ENCODE peak calls at places on chromosomes 11 and 22, in seven cellular contexts. One of them, this sample, is unnamed.

GRCh38 chr22:35918466-35918865 is 110.2 kb downstream of the RBFOX2 start:
- DNase-seq in fibroblast of lung: no peak
- DNase-seq in uterus: no peak
- DNase-seq in H1: no peak
- DNase-seq in cardiac muscle cell: peak
- DNase-seq in stomach: no peak
- DNase-seq in AG10803: peak
- DNase-seq in this sample: no peak

GRCh38 chr11:111635706-111636045 is 33.4 kb downstream of the SIK2 start:
- DNase-seq in H1: no peak
- DNase-seq in uterus: peak
- DNase-seq in fibroblast of lung: peak
- DNase-seq in AG10803: peak
- DNase-seq in stomach: no peak
- DNase-seq in cardiac muscle cell: peak
- DNase-seq in this sample: no peak

GRCh38 chr22:19075404-19075803 is 46.8 kb downstream of the DGCR2 start:
- DNase-seq in stomach: no peak
- DNase-seq in uterus: no peak
- DNase-seq in H1: no peak
- DNase-seq in fibroblast of lung: no peak
- DNase-seq in AG10803: no peak
- DNase-seq in cardiac muscle cell: no peak
- DNase-seq in this sample: no peak

GRCh38 chr11:12863605-12864121 is 145.5 kb upstream of the RASSF10 start:
- DNase-seq in AG10803: no peak
- DNase-seq in cardiac muscle cell: peak
- DNase-seq in uterus: no peak
- DNase-seq in H1: no peak
- DNase-seq in stomach: no peak
- DNase-seq in fibroblast of lung: no peak
- DNase-seq in this sample: no peak

GRCh38 chr11:121914508-121914907 is 201.5 kb downstream of the BLID start:
- DNase-seq in cardiac muscle cell: no peak
- DNase-seq in H1: no peak
- DNase-seq in AG10803: no peak
- DNase-seq in uterus: no peak
- DNase-seq in stomach: no peak
- DNase-seq in fibroblast of lung: peak
- DNase-seq in this sample: no peak

GRCh38 chr22:23044570-23044969 is 25.7 kb upstream of the GNAZ start:
- DNase-seq in uterus: no peak
- DNase-seq in cardiac muscle cell: no peak
- DNase-seq in fibroblast of lung: no peak
- DNase-seq in H1: no peak
- DNase-seq in AG10803: no peak
- DNase-seq in stomach: no peak
- DNase-seq in this sample: no peak

GRCh38 chr22:24144471-24145115 is 36.7 kb upstream of the SUSD2 start:
- DNase-seq in cardiac muscle cell: no peak
- DNase-seq in AG10803: no peak
- DNase-seq in stomach: no peak
- DNase-seq in fibroblast of lung: no peak
- DNase-seq in uterus: no peak
- DNase-seq in H1: no peak
- DNase-seq in this sample: no peak

GRCh38 chr11:76811259-76811658 is 28.1 kb downstream of the TSKU start:
- DNase-seq in stomach: no peak
- DNase-seq in AG10803: no peak
- DNase-seq in uterus: no peak
- DNase-seq in fibroblast of lung: no peak
- DNase-seq in H1: no peak
- DNase-seq in cardiac muscle cell: no peak
- DNase-seq in this sample: no peak

GRCh38 chr11:74004694-74005615 is 3.9 kb downstream of the UCP3 start:
- DNase-seq in AG10803: no peak
- DNase-seq in uterus: no peak
- DNase-seq in cardiac muscle cell: no peak
- DNase-seq in fibroblast of lung: no peak
- DNase-seq in stomach: peak
- DNase-seq in H1: no peak
- DNase-seq in this sample: no peak

GRCh38 chr11:121892863-121893262 is 223.2 kb downstream of the BLID start:
- DNase-seq in H1: no peak
- DNase-seq in uterus: no peak
- DNase-seq in AG10803: peak
- DNase-seq in cardiac muscle cell: peak
- DNase-seq in stomach: no peak
- DNase-seq in fibroblast of lung: peak
- DNase-seq in this sample: no peak

GRCh38 chr11:7506243-7506642 is 7.6 kb upstream of the PPFIBP2 start:
- DNase-seq in H1: no peak
- DNase-seq in fibroblast of lung: no peak
- DNase-seq in AG10803: no peak
- DNase-seq in cardiac muscle cell: no peak
- DNase-seq in stomach: no peak
- DNase-seq in uterus: no peak
- DNase-seq in this sample: no peak

GRCh38 chr22:47112566-47112965 is 350.1 kb downstream of the TBC1D22A start:
- DNase-seq in H1: peak
- DNase-seq in cardiac muscle cell: no peak
- DNase-seq in stomach: no peak
- DNase-seq in fibroblast of lung: no peak
- DNase-seq in AG10803: no peak
- DNase-seq in uterus: no peak
- DNase-seq in this sample: no peak

GRCh38 chr11:3155691-3156258 is 9.3 kb downstream of the OSBPL5 start:
- DNase-seq in AG10803: peak
- DNase-seq in uterus: no peak
- DNase-seq in fibroblast of lung: peak
- DNase-seq in stomach: no peak
- DNase-seq in H1: no peak
- DNase-seq in cardiac muscle cell: peak
- DNase-seq in this sample: peak

GRCh38 chr11:72375241-72375640 is 59.1 kb downstream of the CLPB start:
- DNase-seq in stomach: no peak
- DNase-seq in uterus: no peak
- DNase-seq in cardiac muscle cell: no peak
- DNase-seq in fibroblast of lung: no peak
- DNase-seq in H1: no peak
- DNase-seq in AG10803: no peak
- DNase-seq in this sample: no peak

GRCh38 chr22:39396156-39396796 is 3.3 kb upstream of the TAB1 start:
- DNase-seq in cardiac muscle cell: peak
- DNase-seq in H1: no peak
- DNase-seq in uterus: no peak
- DNase-seq in fibroblast of lung: peak
- DNase-seq in AG10803: no peak
- DNase-seq in stomach: no peak
- DNase-seq in this sample: no peak

GRCh38 chr11:9089061-9089460 is 2.3 kb downstream of the SCUBE2 start:
- DNase-seq in cardiac muscle cell: no peak
- DNase-seq in uterus: no peak
- DNase-seq in stomach: no peak
- DNase-seq in fibroblast of lung: no peak
- DNase-seq in AG10803: no peak
- DNase-seq in H1: no peak
- DNase-seq in this sample: no peak

GRCh38 chr11:79363861-79364378 is 76.9 kb downstream of the TENM4 start:
- DNase-seq in fibroblast of lung: peak
- DNase-seq in cardiac muscle cell: no peak
- DNase-seq in AG10803: no peak
- DNase-seq in stomach: no peak
- DNase-seq in H1: no peak
- DNase-seq in uterus: no peak
- DNase-seq in this sample: no peak

GRCh38 chr11:133560467-133560866 is 28.2 kb upstream of the OPCML start:
- DNase-seq in stomach: no peak
- DNase-seq in fibroblast of lung: no peak
- DNase-seq in AG10803: no peak
- DNase-seq in H1: no peak
- DNase-seq in cardiac muscle cell: no peak
- DNase-seq in uterus: no peak
- DNase-seq in this sample: no peak

GRCh38 chr11:94623120-94623735 is 56.1 kb downstream of the PIWIL4 start:
- DNase-seq in cardiac muscle cell: peak
- DNase-seq in H1: peak
- DNase-seq in stomach: peak
- DNase-seq in fibroblast of lung: peak
- DNase-seq in uterus: peak
- DNase-seq in AG10803: peak
- DNase-seq in this sample: peak

GRCh38 chr11:20483931-20484330 is 96.4 kb downstream of the PRMT3 start:
- DNase-seq in cardiac muscle cell: no peak
- DNase-seq in uterus: no peak
- DNase-seq in fibroblast of lung: peak
- DNase-seq in AG10803: peak
- DNase-seq in H1: no peak
- DNase-seq in stomach: no peak
- DNase-seq in this sample: no peak

DNA sequence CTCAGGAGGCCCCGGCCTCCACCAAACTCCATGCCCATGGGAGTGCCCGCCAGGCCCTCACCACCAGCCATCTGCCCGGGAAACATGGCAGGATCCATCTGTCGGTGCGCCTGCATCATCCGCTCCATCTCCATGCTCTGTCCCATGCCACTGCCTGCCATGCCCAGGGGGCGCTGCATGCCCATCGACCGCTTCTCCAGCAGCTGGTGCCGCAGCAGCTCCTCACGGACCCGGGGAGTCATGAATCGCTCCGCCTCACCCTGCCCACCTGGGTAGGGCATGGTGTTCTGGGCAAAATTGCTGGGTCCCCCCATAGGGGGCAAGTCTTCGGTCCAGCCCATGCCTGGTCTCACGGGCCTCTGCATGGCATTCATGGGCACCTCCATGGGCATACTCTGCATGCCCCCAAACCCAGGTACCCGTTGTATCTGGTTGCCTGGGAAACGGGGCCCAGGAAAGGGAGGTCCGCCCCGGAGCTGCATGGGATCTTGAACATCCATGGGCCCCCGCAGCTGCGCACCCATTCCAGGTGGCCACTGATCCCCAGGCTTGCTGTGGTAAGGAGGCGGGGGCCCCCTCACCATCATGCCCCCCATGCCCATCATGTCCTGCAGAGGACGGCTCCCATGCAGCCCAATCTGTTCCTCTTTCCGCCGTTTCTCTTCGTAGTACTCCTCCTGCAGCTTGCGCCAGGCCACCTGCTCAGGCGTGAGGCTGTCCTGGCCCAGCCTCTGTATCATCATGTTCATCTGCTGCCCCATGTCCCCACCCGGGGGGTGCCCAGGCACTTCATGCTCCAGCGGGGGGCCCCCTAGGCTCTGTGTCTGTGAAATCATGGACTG is 18.0 kb downstream of the CXCR5 start:
- DNase-seq in stomach: no peak
- DNase-seq in uterus: no peak
- DNase-seq in fibroblast of lung: no peak
- DNase-seq in cardiac muscle cell: no peak
- DNase-seq in H1: peak
- DNase-seq in AG10803: no peak
- DNase-seq in this sample: no peak
- TF ChIP-seq CTCF in stomach: no peak
- TF ChIP-seq CTCF in uterus: peak
- TF ChIP-seq CTCF in fibroblast of lung: peak
- TF ChIP-seq CTCF in cardiac muscle cell: peak
- TF ChIP-seq CTCF in H1: no peak
- TF ChIP-seq CTCF in AG10803: peak
- TF ChIP-seq CTCF in this sample: peak

DNA sequence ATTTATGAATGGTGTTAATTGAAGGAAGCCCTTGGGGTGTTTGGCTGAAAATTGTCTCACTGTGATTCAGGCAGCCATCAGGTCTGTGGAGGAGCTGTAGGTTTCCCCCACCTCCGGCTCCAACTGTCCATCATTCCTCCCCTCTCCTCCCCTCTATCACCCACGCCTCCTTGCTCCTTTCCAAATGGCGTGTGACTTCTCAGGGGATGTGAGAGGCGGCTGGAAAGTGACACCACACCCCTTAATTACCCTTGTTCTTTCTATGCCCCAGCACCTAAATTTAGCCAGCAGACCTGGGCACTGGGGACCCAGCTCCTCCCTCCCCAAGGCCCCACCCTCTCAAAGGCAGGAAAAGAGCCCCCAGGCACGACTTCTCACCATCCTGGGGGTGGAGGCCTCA is 38.1 kb upstream of the SYT7 start:
- DNase-seq in fibroblast of lung: no peak
- DNase-seq in uterus: no peak
- DNase-seq in AG10803: no peak
- DNase-seq in cardiac muscle cell: no peak
- DNase-seq in stomach: no peak
- DNase-seq in H1: no peak
- DNase-seq in this sample: no peak
- TF ChIP-seq CTCF in fibroblast of lung: no peak
- TF ChIP-seq CTCF in uterus: no peak
- TF ChIP-seq CTCF in AG10803: no peak
- TF ChIP-seq CTCF in cardiac muscle cell: no peak
- TF ChIP-seq CTCF in stomach: no peak
- TF ChIP-seq CTCF in H1: no peak
- TF ChIP-seq CTCF in this sample: no peak

DNA sequence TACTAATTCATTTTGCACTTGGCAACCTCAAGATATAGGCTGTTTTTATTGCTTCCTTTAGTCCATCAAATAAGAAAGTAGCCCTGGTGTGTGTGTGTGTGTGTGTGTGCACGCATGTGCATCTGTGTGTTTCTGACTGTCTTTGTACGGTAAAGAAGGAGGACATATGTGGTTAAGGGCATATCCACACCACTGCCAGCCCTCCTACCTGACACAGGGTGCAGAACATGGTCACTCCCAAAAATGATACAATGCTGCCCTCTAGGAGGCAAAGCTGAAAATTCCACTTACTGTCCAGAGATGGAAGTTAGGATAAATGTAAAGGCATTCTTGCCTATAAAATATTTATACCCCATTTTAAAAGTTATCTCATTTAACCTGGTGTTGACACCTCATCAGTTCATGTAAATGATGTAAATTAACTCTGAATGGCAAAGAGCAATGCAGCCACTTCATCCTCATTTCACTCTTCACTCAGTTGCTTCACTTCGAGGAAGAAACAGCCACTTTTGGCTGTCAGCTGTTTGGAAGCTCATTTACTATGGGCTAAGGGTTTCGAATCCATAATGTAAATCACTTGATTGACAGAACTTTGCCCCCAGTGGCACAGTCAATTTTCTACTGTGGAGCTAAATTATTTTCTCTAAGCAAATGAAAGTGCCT is 83.1 kb upstream of the MTNR1B start:
- DNase-seq in uterus: peak
- DNase-seq in H1: peak
- DNase-seq in fibroblast of lung: peak
- DNase-seq in AG10803: peak
- DNase-seq in cardiac muscle cell: peak
- DNase-seq in stomach: no peak
- DNase-seq in this sample: peak
- TF ChIP-seq CTCF in uterus: peak
- TF ChIP-seq CTCF in H1: peak
- TF ChIP-seq CTCF in fibroblast of lung: peak
- TF ChIP-seq CTCF in AG10803: peak
- TF ChIP-seq CTCF in cardiac muscle cell: peak
- TF ChIP-seq CTCF in stomach: peak
- TF ChIP-seq CTCF in this sample: peak

GRCh38 chr11:108135845-108136599 is 14.7 kb downstream of the ACAT1 start:
- DNase-seq in AG10803: peak
- DNase-seq in stomach: no peak
- DNase-seq in fibroblast of lung: peak
- DNase-seq in uterus: no peak
- DNase-seq in H1: no peak
- DNase-seq in cardiac muscle cell: peak
- DNase-seq in this sample: peak
- TF ChIP-seq CTCF in AG10803: peak
- TF ChIP-seq CTCF in stomach: no peak
- TF ChIP-seq CTCF in fibroblast of lung: peak
- TF ChIP-seq CTCF in uterus: no peak
- TF ChIP-seq CTCF in H1: peak
- TF ChIP-seq CTCF in cardiac muscle cell: peak
- TF ChIP-seq CTCF in this sample: peak

This sample was measured in HFFc6.